ENCODE peak calls at places on chromosome 20, in ten cellular contexts. One of them, this sample, is unnamed.

GRCh38 chr20:42123981-42124473 is 505.9 kb upstream of the CHD6 start:
- DNase-seq in HCT116: no peak
- DNase-seq in body of pancreas: no peak
- DNase-seq in H1: no peak
- DNase-seq in MM.1S: no peak
- DNase-seq in thoracic aorta: no peak
- DNase-seq in transverse colon: no peak
- DNase-seq in keratinocyte: no peak
- DNase-seq in CD4-positive, CD25-positive, alpha-beta regulatory T cell: no peak
- DNase-seq in pancreas: no peak
- DNase-seq in this sample: no peak

GRCh38 chr20:58244517-58245030 is 16.1 kb upstream of the ANKRD60 start:
- DNase-seq in HCT116: no peak
- DNase-seq in body of pancreas: no peak
- DNase-seq in H1: no peak
- DNase-seq in MM.1S: no peak
- DNase-seq in pancreas: no peak
- DNase-seq in keratinocyte: no peak
- DNase-seq in CD4-positive, CD25-positive, alpha-beta regulatory T cell: no peak
- DNase-seq in transverse colon: no peak
- DNase-seq in thoracic aorta: no peak
- DNase-seq in this sample: no peak

GRCh38 chr20:7399114-7399513 is 541.1 kb downstream of the HAO1 start:
- DNase-seq in transverse colon: no peak
- DNase-seq in thoracic aorta: no peak
- DNase-seq in CD4-positive, CD25-positive, alpha-beta regulatory T cell: no peak
- DNase-seq in MM.1S: no peak
- DNase-seq in H1: no peak
- DNase-seq in HCT116: no peak
- DNase-seq in keratinocyte: no peak
- DNase-seq in body of pancreas: no peak
- DNase-seq in pancreas: no peak
- DNase-seq in this sample: no peak

GRCh38 chr20:41200446-41201202 is 63.3 kb downstream of the PLCG1 start:
- DNase-seq in keratinocyte: no peak
- DNase-seq in CD4-positive, CD25-positive, alpha-beta regulatory T cell: no peak
- DNase-seq in body of pancreas: no peak
- DNase-seq in HCT116: no peak
- DNase-seq in MM.1S: no peak
- DNase-seq in transverse colon: no peak
- DNase-seq in thoracic aorta: no peak
- DNase-seq in H1: no peak
- DNase-seq in pancreas: no peak
- DNase-seq in this sample: no peak

GRCh38 chr20:11712611-11713160 is 205.0 kb upstream of the BTBD3 start:
- DNase-seq in body of pancreas: no peak
- DNase-seq in HCT116: no peak
- DNase-seq in pancreas: no peak
- DNase-seq in CD4-positive, CD25-positive, alpha-beta regulatory T cell: no peak
- DNase-seq in MM.1S: no peak
- DNase-seq in keratinocyte: no peak
- DNase-seq in transverse colon: no peak
- DNase-seq in thoracic aorta: no peak
- DNase-seq in H1: no peak
- DNase-seq in this sample: no peak

GRCh38 chr20:61518424-61518951 is 266.4 kb downstream of the CDH4 start:
- DNase-seq in keratinocyte: no peak
- DNase-seq in body of pancreas: no peak
- DNase-seq in pancreas: no peak
- DNase-seq in CD4-positive, CD25-positive, alpha-beta regulatory T cell: no peak
- DNase-seq in MM.1S: no peak
- DNase-seq in HCT116: no peak
- DNase-seq in transverse colon: no peak
- DNase-seq in H1: no peak
- DNase-seq in thoracic aorta: no peak
- DNase-seq in this sample: no peak

GRCh38 chr20:57718490-57719009 is 8.7 kb upstream of the PMEPA1 start:
- DNase-seq in pancreas: peak; percentile 97
- DNase-seq in keratinocyte: peak; percentile 91
- DNase-seq in H1: peak; percentile 83
- DNase-seq in MM.1S: peak; percentile 98
- DNase-seq in HCT116: peak; percentile 96
- DNase-seq in transverse colon: peak; percentile 97
- DNase-seq in body of pancreas: peak; percentile 97
- DNase-seq in CD4-positive, CD25-positive, alpha-beta regulatory T cell: peak; percentile 84
- DNase-seq in thoracic aorta: peak; percentile 93
- DNase-seq in this sample: peak; percentile 86

GRCh38 chr20:1472556-1473243 is 6.1 kb upstream of the NSFL1C start:
- DNase-seq in MM.1S: no peak
- DNase-seq in HCT116: no peak
- DNase-seq in transverse colon: no peak
- DNase-seq in H1: no peak
- DNase-seq in pancreas: no peak
- DNase-seq in CD4-positive, CD25-positive, alpha-beta regulatory T cell: no peak
- DNase-seq in keratinocyte: no peak
- DNase-seq in thoracic aorta: no peak
- DNase-seq in body of pancreas: no peak
- DNase-seq in this sample: no peak

GRCh38 chr20:50477260-50477659 is 32.9 kb upstream of the PTPN1 start:
- DNase-seq in HCT116: no peak
- DNase-seq in MM.1S: no peak
- DNase-seq in transverse colon: no peak
- DNase-seq in pancreas: no peak
- DNase-seq in keratinocyte: no peak
- DNase-seq in body of pancreas: no peak
- DNase-seq in CD4-positive, CD25-positive, alpha-beta regulatory T cell: no peak
- DNase-seq in thoracic aorta: no peak
- DNase-seq in H1: no peak
- DNase-seq in this sample: no peak
- H3K27me3 ChIP-seq in HCT116: no peaks in the 10 kb centered on the region
- H3K27me3 ChIP-seq in MM.1S: no peaks in the 10 kb centered on the region
- H3K27me3 ChIP-seq in transverse colon: no peaks in the 10 kb centered on the region
- H3K27me3 ChIP-seq in pancreas: no peaks in the 10 kb centered on the region
- H3K27me3 ChIP-seq in keratinocyte: no peaks in the 10 kb centered on the region
- H3K27me3 ChIP-seq in body of pancreas: no peaks in the 10 kb centered on the region
- H3K27me3 ChIP-seq in CD4-positive, CD25-positive, alpha-beta regulatory T cell: no peaks in the 10 kb centered on the region
- H3K27me3 ChIP-seq in thoracic aorta: no peaks in the 10 kb centered on the region
- H3K27me3 ChIP-seq in H1: no peaks in the 10 kb centered on the region
- H3K27me3 ChIP-seq in this sample: no peaks in the 10 kb centered on the region

GRCh38 chr20:37596890-37597539 is 69.3 kb upstream of the BLCAP start:
- DNase-seq in thoracic aorta: no peak
- DNase-seq in MM.1S: no peak
- DNase-seq in body of pancreas: no peak
- DNase-seq in HCT116: no peak
- DNase-seq in pancreas: no peak
- DNase-seq in H1: no peak
- DNase-seq in keratinocyte: no peak
- DNase-seq in CD4-positive, CD25-positive, alpha-beta regulatory T cell: no peak
- DNase-seq in transverse colon: no peak
- DNase-seq in this sample: no peak

GRCh38 chr20:37598611-37599342 is 71.1 kb upstream of the BLCAP start:
- DNase-seq in transverse colon: no peak
- DNase-seq in MM.1S: no peak
- DNase-seq in thoracic aorta: no peak
- DNase-seq in H1: no peak
- DNase-seq in keratinocyte: no peak
- DNase-seq in CD4-positive, CD25-positive, alpha-beta regulatory T cell: no peak
- DNase-seq in pancreas: no peak
- DNase-seq in body of pancreas: no peak
- DNase-seq in HCT116: no peak
- DNase-seq in this sample: no peak

GRCh38 chr20:37596168-37596567 is 68.5 kb upstream of the BLCAP start:
- DNase-seq in keratinocyte: no peak
- DNase-seq in pancreas: no peak
- DNase-seq in H1: no peak
- DNase-seq in thoracic aorta: no peak
- DNase-seq in CD4-positive, CD25-positive, alpha-beta regulatory T cell: no peak
- DNase-seq in MM.1S: no peak
- DNase-seq in transverse colon: no peak
- DNase-seq in body of pancreas: no peak
- DNase-seq in HCT116: no peak
- DNase-seq in this sample: no peak

GRCh38 chr20:37600486-37600885 is 72.8 kb upstream of the BLCAP start:
- DNase-seq in thoracic aorta: no peak
- DNase-seq in transverse colon: no peak
- DNase-seq in CD4-positive, CD25-positive, alpha-beta regulatory T cell: no peak
- DNase-seq in keratinocyte: no peak
- DNase-seq in pancreas: no peak
- DNase-seq in body of pancreas: no peak
- DNase-seq in H1: no peak
- DNase-seq in MM.1S: no peak
- DNase-seq in HCT116: no peak
- DNase-seq in this sample: no peak

GRCh38 chr20:37598101-37598530 is 70.4 kb upstream of the BLCAP start:
- DNase-seq in pancreas: no peak
- DNase-seq in transverse colon: no peak
- DNase-seq in keratinocyte: no peak
- DNase-seq in body of pancreas: no peak
- DNase-seq in MM.1S: no peak
- DNase-seq in HCT116: no peak
- DNase-seq in thoracic aorta: no peak
- DNase-seq in H1: peak; percentile 7
- DNase-seq in CD4-positive, CD25-positive, alpha-beta regulatory T cell: no peak
- DNase-seq in this sample: no peak
- H3K4me3 ChIP-seq in pancreas: no peak overlapping the region
- H3K4me3 ChIP-seq in transverse colon: no peak overlapping the region
- H3K4me3 ChIP-seq in keratinocyte: no peak overlapping the region
- H3K4me3 ChIP-seq in body of pancreas: no peak overlapping the region
- H3K4me3 ChIP-seq in MM.1S: no peak overlapping the region
- H3K4me3 ChIP-seq in HCT116: no peak overlapping the region
- H3K4me3 ChIP-seq in thoracic aorta: no peak overlapping the region
- H3K4me3 ChIP-seq in H1: peak overlapping the region; percentile 22
- H3K4me3 ChIP-seq in CD4-positive, CD25-positive, alpha-beta regulatory T cell: no peak overlapping the region
- H3K4me3 ChIP-seq in this sample: no peak overlapping the region

GRCh38 chr20:34445177-34446065 is 70.8 kb upstream of the DYNLRB1 start:
- DNase-seq in keratinocyte: no peak
- DNase-seq in body of pancreas: no peak
- DNase-seq in HCT116: no peak
- DNase-seq in MM.1S: no peak
- DNase-seq in thoracic aorta: no peak
- DNase-seq in CD4-positive, CD25-positive, alpha-beta regulatory T cell: no peak
- DNase-seq in H1: no peak
- DNase-seq in transverse colon: no peak
- DNase-seq in pancreas: no peak
- DNase-seq in this sample: no peak

GRCh38 chr20:34439168-34439567 is 76.1 kb downstream of the ITCH start:
- DNase-seq in keratinocyte: no peak
- DNase-seq in transverse colon: no peak
- DNase-seq in body of pancreas: no peak
- DNase-seq in pancreas: no peak
- DNase-seq in MM.1S: no peak
- DNase-seq in CD4-positive, CD25-positive, alpha-beta regulatory T cell: no peak
- DNase-seq in HCT116: no peak
- DNase-seq in H1: no peak
- DNase-seq in thoracic aorta: no peak
- DNase-seq in this sample: no peak

GRCh38 chr20:34448517-34448916 is 67.7 kb upstream of the DYNLRB1 start:
- DNase-seq in H1: no peak
- DNase-seq in pancreas: no peak
- DNase-seq in CD4-positive, CD25-positive, alpha-beta regulatory T cell: no peak
- DNase-seq in body of pancreas: no peak
- DNase-seq in thoracic aorta: no peak
- DNase-seq in transverse colon: no peak
- DNase-seq in MM.1S: no peak
- DNase-seq in HCT116: no peak
- DNase-seq in keratinocyte: no peak
- DNase-seq in this sample: no peak

DNA sequence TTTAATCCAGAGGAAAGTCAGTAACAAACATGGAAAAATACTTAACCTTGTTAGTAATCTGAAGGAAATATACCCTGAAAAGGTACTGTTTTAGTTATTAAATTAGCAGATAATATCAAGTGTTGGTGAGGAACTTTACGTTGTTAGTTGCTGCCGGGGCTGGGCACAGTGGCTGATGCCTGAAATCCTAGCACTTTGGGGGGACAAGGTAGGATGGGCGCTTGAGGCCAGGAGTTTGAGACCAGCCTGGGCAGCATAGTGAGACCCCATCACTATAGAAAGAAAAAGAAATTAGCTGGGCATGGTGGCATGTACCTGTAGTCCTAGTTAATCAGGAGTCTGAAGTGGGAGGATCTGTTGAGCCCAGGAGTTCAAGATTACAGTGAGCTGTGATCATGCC is 72.7 kb upstream of the DYNLRB1 start:
- DNase-seq in transverse colon: no peak
- DNase-seq in pancreas: no peak
- DNase-seq in HCT116: no peak
- DNase-seq in H1: no peak
- DNase-seq in thoracic aorta: no peak
- DNase-seq in MM.1S: no peak
- DNase-seq in CD4-positive, CD25-positive, alpha-beta regulatory T cell: no peak
- DNase-seq in body of pancreas: no peak
- DNase-seq in keratinocyte: no peak
- DNase-seq in this sample: no peak
- H3K27me3 ChIP-seq in transverse colon: no peaks in the 10 kb centered on the region
- H3K27me3 ChIP-seq in pancreas: no peaks in the 10 kb centered on the region
- H3K27me3 ChIP-seq in HCT116: no peaks in the 10 kb centered on the region
- H3K27me3 ChIP-seq in H1: no peaks in the 10 kb centered on the region
- H3K27me3 ChIP-seq in thoracic aorta: no peaks in the 10 kb centered on the region
- H3K27me3 ChIP-seq in MM.1S: no peaks in the 10 kb centered on the region
- H3K27me3 ChIP-seq in CD4-positive, CD25-positive, alpha-beta regulatory T cell: no peaks in the 10 kb centered on the region
- H3K27me3 ChIP-seq in body of pancreas: no peaks in the 10 kb centered on the region
- H3K27me3 ChIP-seq in keratinocyte: no peaks in the 10 kb centered on the region
- H3K27me3 ChIP-seq in this sample: no peaks in the 10 kb centered on the region

GRCh38 chr20:34211591-34211990 is 29.6 kb upstream of the ASIP start:
- DNase-seq in pancreas: no peak
- DNase-seq in HCT116: no peak
- DNase-seq in body of pancreas: no peak
- DNase-seq in MM.1S: no peak
- DNase-seq in H1: no peak
- DNase-seq in keratinocyte: no peak
- DNase-seq in transverse colon: no peak
- DNase-seq in CD4-positive, CD25-positive, alpha-beta regulatory T cell: no peak
- DNase-seq in thoracic aorta: no peak
- DNase-seq in this sample: no peak

GRCh38 chr20:34215711-34216381 is 25.4 kb upstream of the ASIP start:
- DNase-seq in HCT116: peak; percentile 64
- DNase-seq in H1: peak; percentile 56
- DNase-seq in keratinocyte: no peak
- DNase-seq in pancreas: peak; percentile 95
- DNase-seq in body of pancreas: peak; percentile 90
- DNase-seq in thoracic aorta: peak; percentile 45
- DNase-seq in CD4-positive, CD25-positive, alpha-beta regulatory T cell: no peak
- DNase-seq in MM.1S: peak; percentile 94
- DNase-seq in transverse colon: peak; percentile 78
- DNase-seq in this sample: no peak

GRCh38 chr20:34213213-34213612 is 28.0 kb upstream of the ASIP start:
- DNase-seq in MM.1S: no peak
- DNase-seq in body of pancreas: no peak
- DNase-seq in HCT116: no peak
- DNase-seq in transverse colon: no peak
- DNase-seq in CD4-positive, CD25-positive, alpha-beta regulatory T cell: no peak
- DNase-seq in thoracic aorta: no peak
- DNase-seq in pancreas: no peak
- DNase-seq in keratinocyte: no peak
- DNase-seq in H1: no peak
- DNase-seq in this sample: no peak

GRCh38 chr20:34220581-34220980 is 20.6 kb upstream of the ASIP start:
- DNase-seq in MM.1S: no peak
- DNase-seq in transverse colon: no peak
- DNase-seq in H1: no peak
- DNase-seq in thoracic aorta: no peak
- DNase-seq in pancreas: no peak
- DNase-seq in body of pancreas: no peak
- DNase-seq in HCT116: no peak
- DNase-seq in keratinocyte: no peak
- DNase-seq in CD4-positive, CD25-positive, alpha-beta regulatory T cell: no peak
- DNase-seq in this sample: peak; percentile 39

GRCh38 chr20:34216382-34216742 is 24.9 kb upstream of the ASIP start:
- DNase-seq in thoracic aorta: no peak
- DNase-seq in HCT116: no peak
- DNase-seq in pancreas: no peak
- DNase-seq in H1: no peak
- DNase-seq in keratinocyte: no peak
- DNase-seq in MM.1S: no peak
- DNase-seq in body of pancreas: no peak
- DNase-seq in transverse colon: no peak
- DNase-seq in CD4-positive, CD25-positive, alpha-beta regulatory T cell: no peak
- DNase-seq in this sample: no peak
- H3K4me3 ChIP-seq in thoracic aorta: peak overlapping the region; percentile 71
- H3K4me3 ChIP-seq in HCT116: peak overlapping the region; percentile 39
- H3K4me3 ChIP-seq in pancreas: peak overlapping the region; percentile 21
- H3K4me3 ChIP-seq in H1: peak overlapping the region; percentile 33
- H3K4me3 ChIP-seq in keratinocyte: peak overlapping the region; percentile 54
- H3K4me3 ChIP-seq in MM.1S: peak overlapping the region; percentile 45
- H3K4me3 ChIP-seq in body of pancreas: no peak overlapping the region
- H3K4me3 ChIP-seq in transverse colon: no peak overlapping the region
- H3K4me3 ChIP-seq in CD4-positive, CD25-positive, alpha-beta regulatory T cell: no peak overlapping the region
- H3K4me3 ChIP-seq in this sample: peak overlapping the region; percentile 50